ENCODE peak calls at places on chromosome 20, in six cellular contexts. One of them, this sample, is unnamed.

GRCh38 chr20:15919118-15919517 is 654.1 kb downstream of the KIF16B start:
- DNase-seq in HCT116: no peak
- DNase-seq in cardiac muscle cell: no peak
- DNase-seq in tibial artery: no peak
- DNase-seq in left ventricle myocardium inferior: no peak
- DNase-seq in hepatocyte: no peak
- DNase-seq in this sample: no peak

GRCh38 chr20:38193586-38194105 is 28.6 kb upstream of the TGM2 start:
- DNase-seq in HCT116: no peak
- DNase-seq in cardiac muscle cell: no peak
- DNase-seq in tibial artery: no peak
- DNase-seq in left ventricle myocardium inferior: no peak
- DNase-seq in hepatocyte: no peak
- DNase-seq in this sample: no peak

GRCh38 chr20:23270427-23270911 is 80.1 kb upstream of the NXT1 start:
- DNase-seq in HCT116: no peak
- DNase-seq in cardiac muscle cell: no peak
- DNase-seq in tibial artery: peak; percentile 34
- DNase-seq in left ventricle myocardium inferior: no peak
- DNase-seq in hepatocyte: peak; percentile 66
- DNase-seq in this sample: no peak

GRCh38 chr20:20546402-20546801 is 166.0 kb downstream of the RALGAPA2 start:
- DNase-seq in HCT116: no peak
- DNase-seq in cardiac muscle cell: no peak
- DNase-seq in tibial artery: no peak
- DNase-seq in left ventricle myocardium inferior: no peak
- DNase-seq in hepatocyte: no peak
- DNase-seq in this sample: no peak

GRCh38 chr20:50587291-50587961 is 77.2 kb downstream of the PTPN1 start:
- DNase-seq in HCT116: no peak
- DNase-seq in cardiac muscle cell: no peak
- DNase-seq in tibial artery: no peak
- DNase-seq in left ventricle myocardium inferior: no peak
- DNase-seq in hepatocyte: no peak
- DNase-seq in this sample: peak; percentile 41

GRCh38 chr20:51529758-51530157 is 12.8 kb downstream of the NFATC2 start:
- DNase-seq in HCT116: no peak
- DNase-seq in cardiac muscle cell: no peak
- DNase-seq in tibial artery: no peak
- DNase-seq in left ventricle myocardium inferior: no peak
- DNase-seq in hepatocyte: no peak
- DNase-seq in this sample: no peak

GRCh38 chr20:33663161-33664084 is 1.3 kb downstream of the C20orf144 start:
- DNase-seq in HCT116: no peak
- DNase-seq in cardiac muscle cell: peak; percentile 91
- DNase-seq in tibial artery: peak; percentile 89
- DNase-seq in left ventricle myocardium inferior: peak; percentile 86
- DNase-seq in hepatocyte: peak; percentile 96
- DNase-seq in this sample: peak; percentile 83

GRCh38 chr20:36018208-36018988 is 50.0 kb downstream of the CNBD2 start:
- DNase-seq in HCT116: no peak
- DNase-seq in cardiac muscle cell: no peak
- DNase-seq in tibial artery: no peak
- DNase-seq in left ventricle myocardium inferior: no peak
- DNase-seq in hepatocyte: peak; percentile 16
- DNase-seq in this sample: no peak

GRCh38 chr20:53408728-53409157 is 184.9 kb downstream of the ZNF217 start:
- DNase-seq in HCT116: no peak
- DNase-seq in cardiac muscle cell: no peak
- DNase-seq in tibial artery: no peak
- DNase-seq in left ventricle myocardium inferior: no peak
- DNase-seq in hepatocyte: no peak
- DNase-seq in this sample: no peak

GRCh38 chr20:44807684-44808056 is 2.7 kb downstream of the RIMS4 start:
- DNase-seq in HCT116: no peak
- DNase-seq in cardiac muscle cell: no peak
- DNase-seq in tibial artery: no peak
- DNase-seq in left ventricle myocardium inferior: no peak
- DNase-seq in hepatocyte: no peak
- DNase-seq in this sample: no peak

GRCh38 chr20:54323227-54323734 is 115.4 kb downstream of the PFDN4 start:
- DNase-seq in HCT116: no peak
- DNase-seq in cardiac muscle cell: no peak
- DNase-seq in tibial artery: no peak
- DNase-seq in left ventricle myocardium inferior: no peak
- DNase-seq in hepatocyte: no peak
- DNase-seq in this sample: no peak

GRCh38 chr20:4457566-4458543 is 263.9 kb upstream of the PRND start:
- DNase-seq in HCT116: peak; percentile 27
- DNase-seq in cardiac muscle cell: no peak
- DNase-seq in tibial artery: no peak
- DNase-seq in left ventricle myocardium inferior: peak; percentile 23
- DNase-seq in hepatocyte: no peak
- DNase-seq in this sample: no peak

GRCh38 chr20:12237772-12238171 is 320.1 kb downstream of the BTBD3 start:
- DNase-seq in HCT116: no peak
- DNase-seq in cardiac muscle cell: no peak
- DNase-seq in tibial artery: no peak
- DNase-seq in left ventricle myocardium inferior: peak; percentile 21
- DNase-seq in hepatocyte: no peak
- DNase-seq in this sample: peak; percentile 17

GRCh38 chr20:58708246-58708931 is 15.8 kb downstream of the NPEPL1 start:
- DNase-seq in HCT116: no peak
- DNase-seq in cardiac muscle cell: no peak
- DNase-seq in tibial artery: peak; percentile 55
- DNase-seq in left ventricle myocardium inferior: peak; percentile 7
- DNase-seq in hepatocyte: no peak
- DNase-seq in this sample: peak; percentile 10

GRCh38 chr20:10171864-10172751 is 46.5 kb upstream of the SNAP25 start:
- DNase-seq in HCT116: no peak
- DNase-seq in cardiac muscle cell: peak; percentile 45
- DNase-seq in tibial artery: peak; percentile 73
- DNase-seq in left ventricle myocardium inferior: no peak
- DNase-seq in hepatocyte: peak; percentile 67
- DNase-seq in this sample: peak; percentile 33

GRCh38 chr20:50731930-50732690 is 730 bp downstream of the PARD6B start:
- DNase-seq in HCT116: no peak
- DNase-seq in cardiac muscle cell: peak; percentile 44
- DNase-seq in tibial artery: no peak
- DNase-seq in left ventricle myocardium inferior: no peak
- DNase-seq in hepatocyte: no peak
- DNase-seq in this sample: no peak

GRCh38 chr20:25399038-25399430 is 8.4 kb upstream of the ABHD12 start:
- DNase-seq in HCT116: peak; percentile 68
- DNase-seq in cardiac muscle cell: peak; percentile 76
- DNase-seq in tibial artery: no peak
- DNase-seq in left ventricle myocardium inferior: no peak
- DNase-seq in hepatocyte: peak; percentile 78
- DNase-seq in this sample: no peak

GRCh38 chr20:23654005-23654404 is 16.2 kb upstream of the CST3 start:
- DNase-seq in HCT116: no peak
- DNase-seq in cardiac muscle cell: no peak
- DNase-seq in tibial artery: no peak
- DNase-seq in left ventricle myocardium inferior: no peak
- DNase-seq in hepatocyte: no peak
- DNase-seq in this sample: no peak

GRCh38 chr20:45745015-45745414 is 22.9 kb downstream of the SPINT4 start:
- DNase-seq in HCT116: no peak
- DNase-seq in cardiac muscle cell: no peak
- DNase-seq in tibial artery: no peak
- DNase-seq in left ventricle myocardium inferior: no peak
- DNase-seq in hepatocyte: no peak
- DNase-seq in this sample: no peak

GRCh38 chr20:12269579-12269978 is 351.9 kb downstream of the BTBD3 start:
- DNase-seq in HCT116: no peak
- DNase-seq in cardiac muscle cell: no peak
- DNase-seq in tibial artery: no peak
- DNase-seq in left ventricle myocardium inferior: peak; percentile 21
- DNase-seq in hepatocyte: no peak
- DNase-seq in this sample: no peak

GRCh38 chr20:54340667-54341081 is 132.8 kb downstream of the PFDN4 start:
- DNase-seq in HCT116: no peak
- DNase-seq in cardiac muscle cell: no peak
- DNase-seq in tibial artery: no peak
- DNase-seq in left ventricle myocardium inferior: no peak
- DNase-seq in hepatocyte: no peak
- DNase-seq in this sample: no peak

GRCh38 chr20:3646067-3646440 is 17.1 kb downstream of the GFRA4 start:
- DNase-seq in HCT116: no peak
- DNase-seq in cardiac muscle cell: no peak
- DNase-seq in tibial artery: no peak
- DNase-seq in left ventricle myocardium inferior: no peak
- DNase-seq in hepatocyte: no peak
- DNase-seq in this sample: no peak

GRCh38 chr20:55540486-55540885 is 464.8 kb downstream of the CBLN4 start:
- DNase-seq in HCT116: no peak
- DNase-seq in cardiac muscle cell: no peak
- DNase-seq in tibial artery: no peak
- DNase-seq in left ventricle myocardium inferior: no peak
- DNase-seq in hepatocyte: no peak
- DNase-seq in this sample: no peak

GRCh38 chr20:25269057-25269832 is 21.4 kb downstream of the PYGB start:
- DNase-seq in HCT116: no peak
- DNase-seq in cardiac muscle cell: no peak
- DNase-seq in tibial artery: peak; percentile 44
- DNase-seq in left ventricle myocardium inferior: no peak
- DNase-seq in hepatocyte: no peak
- DNase-seq in this sample: no peak

GRCh38 chr20:49859807-49860206 is 47.2 kb downstream of the SLC9A8 start:
- DNase-seq in HCT116: no peak
- DNase-seq in cardiac muscle cell: no peak
- DNase-seq in tibial artery: no peak
- DNase-seq in left ventricle myocardium inferior: no peak
- DNase-seq in hepatocyte: no peak
- DNase-seq in this sample: no peak

GRCh38 chr20:2539341-2539740 is 3.0 kb downstream of the TMC2 start:
- DNase-seq in HCT116: no peak
- DNase-seq in cardiac muscle cell: no peak
- DNase-seq in tibial artery: no peak
- DNase-seq in left ventricle myocardium inferior: no peak
- DNase-seq in hepatocyte: no peak
- DNase-seq in this sample: no peak

GRCh38 chr20:35320396-35321126 is 28.3 kb upstream of the FAM83C start:
- DNase-seq in HCT116: peak; percentile 65
- DNase-seq in cardiac muscle cell: no peak
- DNase-seq in tibial artery: no peak
- DNase-seq in left ventricle myocardium inferior: no peak
- DNase-seq in hepatocyte: peak; percentile 68
- DNase-seq in this sample: no peak

GRCh38 chr20:723756-724155 is 44.5 kb downstream of the SLC52A3 start:
- DNase-seq in HCT116: no peak
- DNase-seq in cardiac muscle cell: no peak
- DNase-seq in tibial artery: no peak
- DNase-seq in left ventricle myocardium inferior: peak; percentile 53
- DNase-seq in hepatocyte: no peak
- DNase-seq in this sample: no peak

GRCh38 chr20:53844259-53844658 is 226.1 kb downstream of the BCAS1 start:
- DNase-seq in HCT116: no peak
- DNase-seq in cardiac muscle cell: no peak
- DNase-seq in tibial artery: no peak
- DNase-seq in left ventricle myocardium inferior: no peak
- DNase-seq in hepatocyte: no peak
- DNase-seq in this sample: no peak

GRCh38 chr20:1417273-1417672 is 24.4 kb upstream of the FKBP1A start:
- DNase-seq in HCT116: peak; percentile 38
- DNase-seq in cardiac muscle cell: no peak
- DNase-seq in tibial artery: no peak
- DNase-seq in left ventricle myocardium inferior: no peak
- DNase-seq in hepatocyte: no peak
- DNase-seq in this sample: no peak

GRCh38 chr20:297098-297924 is at the start of gene ZCCHC3:
- DNase-seq in HCT116: peak; percentile 77
- DNase-seq in cardiac muscle cell: peak; percentile 96
- DNase-seq in tibial artery: peak; percentile 95
- DNase-seq in left ventricle myocardium inferior: peak; percentile 88
- DNase-seq in hepatocyte: peak; percentile 94
- DNase-seq in this sample: peak; percentile 96

GRCh38 chr20:18481596-18481995 is 14.4 kb downstream of the POLR3F start:
- DNase-seq in HCT116: no peak
- DNase-seq in cardiac muscle cell: no peak
- DNase-seq in tibial artery: no peak
- DNase-seq in left ventricle myocardium inferior: no peak
- DNase-seq in hepatocyte: no peak
- DNase-seq in this sample: no peak
- H3K36me3 ChIP-seq in HCT116: peaks cover 34% of the 10 kb centered on the region
- H3K36me3 ChIP-seq in cardiac muscle cell: peaks cover 50% of the 10 kb centered on the region
- H3K36me3 ChIP-seq in tibial artery: peaks cover 54% of the 10 kb centered on the region
- H3K36me3 ChIP-seq in left ventricle myocardium inferior: peaks cover 84% of the 10 kb centered on the region
- H3K36me3 ChIP-seq in hepatocyte: no peaks in the 10 kb centered on the region
- H3K36me3 ChIP-seq in this sample: no peaks in the 10 kb centered on the region

GRCh38 chr20:57658447-57659130 is 38.4 kb upstream of the ZBP1 start:
- DNase-seq in HCT116: no peak
- DNase-seq in cardiac muscle cell: no peak
- DNase-seq in tibial artery: peak; percentile 66
- DNase-seq in left ventricle myocardium inferior: peak; percentile 6
- DNase-seq in hepatocyte: no peak
- DNase-seq in this sample: peak; percentile 5
- H3K36me3 ChIP-seq in HCT116: no peaks in the 10 kb centered on the region
- H3K36me3 ChIP-seq in cardiac muscle cell: no peaks in the 10 kb centered on the region
- H3K36me3 ChIP-seq in tibial artery: peaks cover 32% of the 10 kb centered on the region
- H3K36me3 ChIP-seq in left ventricle myocardium inferior: peaks cover 18% of the 10 kb centered on the region
- H3K36me3 ChIP-seq in hepatocyte: no peaks in the 10 kb centered on the region
- H3K36me3 ChIP-seq in this sample: no peaks in the 10 kb centered on the region

DNA sequence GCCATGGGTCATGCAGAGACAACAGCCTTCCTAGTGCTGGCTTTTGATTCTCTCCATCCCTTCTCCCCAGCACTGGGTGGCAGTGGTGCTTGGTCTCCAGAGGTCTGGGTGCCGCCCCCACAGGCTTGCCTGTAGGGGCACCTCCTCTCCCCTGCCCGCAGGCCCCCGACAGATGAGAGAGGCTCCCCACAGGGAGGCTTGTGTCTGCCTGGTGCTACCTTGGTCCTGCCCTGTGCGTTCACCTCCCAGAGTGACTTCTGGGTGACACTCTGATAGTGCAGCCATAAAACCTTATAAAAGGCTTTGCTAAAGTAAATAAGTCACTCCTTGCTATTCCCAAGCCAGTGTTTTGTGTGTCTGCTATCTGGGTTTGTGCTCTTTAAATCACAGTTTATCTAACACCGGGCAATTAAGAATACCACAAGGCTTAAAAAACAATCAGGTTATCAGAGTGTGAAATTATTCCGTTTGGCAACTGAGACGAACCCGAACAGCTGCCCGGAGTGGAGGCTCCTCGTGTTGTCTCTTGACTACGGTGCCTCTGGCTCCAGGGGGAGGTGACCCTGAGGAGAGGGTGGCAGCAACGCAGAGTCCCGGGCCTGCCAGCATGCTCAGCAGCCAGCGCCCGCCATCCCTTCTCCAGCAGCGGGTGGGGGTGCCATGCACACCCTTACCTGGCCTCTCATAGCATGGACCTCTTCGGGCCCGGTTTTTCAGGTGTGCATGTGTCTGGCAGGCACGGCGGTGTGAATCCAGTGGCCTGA is 5.4 kb upstream of the C20orf204 start:
- DNase-seq in HCT116: no peak
- DNase-seq in cardiac muscle cell: no peak
- DNase-seq in tibial artery: no peak
- DNase-seq in left ventricle myocardium inferior: no peak
- DNase-seq in hepatocyte: peak; percentile 54
- DNase-seq in this sample: no peak
- H3K36me3 ChIP-seq in HCT116: peaks cover 9% of the 10 kb centered on the region
- H3K36me3 ChIP-seq in cardiac muscle cell: peaks cover 47% of the 10 kb centered on the region
- H3K36me3 ChIP-seq in tibial artery: peaks cover 95% of the 10 kb centered on the region
- H3K36me3 ChIP-seq in left ventricle myocardium inferior: peaks cover 94% of the 10 kb centered on the region
- H3K36me3 ChIP-seq in hepatocyte: no peaks in the 10 kb centered on the region
- H3K36me3 ChIP-seq in this sample: no peaks in the 10 kb centered on the region

GRCh38 chr20:41423026-41423425 is 56.4 kb upstream of the EMILIN3 start:
- DNase-seq in HCT116: no peak
- DNase-seq in cardiac muscle cell: no peak
- DNase-seq in tibial artery: no peak
- DNase-seq in left ventricle myocardium inferior: no peak
- DNase-seq in hepatocyte: no peak
- DNase-seq in this sample: no peak
- H3K36me3 ChIP-seq in HCT116: no peaks in the 10 kb centered on the region
- H3K36me3 ChIP-seq in cardiac muscle cell: peaks cover 67% of the 10 kb centered on the region
- H3K36me3 ChIP-seq in tibial artery: peaks cover 70% of the 10 kb centered on the region
- H3K36me3 ChIP-seq in left ventricle myocardium inferior: peaks cover 60% of the 10 kb centered on the region
- H3K36me3 ChIP-seq in hepatocyte: peaks cover 6% of the 10 kb centered on the region
- H3K36me3 ChIP-seq in this sample: no peaks in the 10 kb centered on the region